ENCODE peak calls at places on chromosomes 2 and 18, in seven cellular contexts. P, S, K, C, M, R and X are unnamed samples.

GRCh38 chr2:171244970-171245782 is 84.5 kb upstream of the TLK1 start:
- DNase-seq in R (no peak), C (no peak), M (no peak), P (no peak), S (no peak), K (peak), X (no peak)

GRCh38 chr2:191885650-191886049 is 38.8 kb upstream of the CAVIN2 start:
- DNase-seq in S (no peak), M (no peak), C (no peak), P (no peak), K (no peak), R (no peak), X (no peak)

GRCh38 chr2:119208791-119209203 is 14.8 kb upstream of the STEAP3 start:
- DNase-seq in S (no peak), M (no peak), C (no peak), K (no peak), R (no peak), P (no peak), X (no peak)

GRCh38 chr2:64311948-64312621 is 141.9 kb upstream of the LGALSL start:
- DNase-seq in C (peak), P (no peak), R (peak), S (peak), K (peak), M (no peak), X (peak)

GRCh38 chr18:2914185-2914584 is 67.4 kb downstream of the EMILIN2 start:
- DNase-seq in C (no peak), R (peak), K (no peak), S (peak), M (no peak), P (no peak), X (no peak)

GRCh38 chr2:217614498-217614897 is 388.3 kb downstream of the TNS1 start:
- DNase-seq in R (no peak), P (no peak), S (no peak), C (no peak), K (no peak), M (no peak), X (no peak)

GRCh38 chr2:216810399-216811160 is 49.3 kb downstream of the TNP1 start:
- DNase-seq in R (peak), K (no peak), M (no peak), P (no peak), C (no peak), S (no peak), X (no peak)

GRCh38 chr18:48166971-48167370 is 236.5 kb upstream of the SMAD2 start:
- DNase-seq in M (no peak), C (no peak), P (no peak), R (no peak), S (no peak), K (no peak), X (no peak)

GRCh38 chr2:233456934-233457333 is 102.6 kb downstream of the DGKD start:
- DNase-seq in R (peak), C (no peak), S (no peak), M (no peak), P (no peak), K (no peak), X (no peak)

GRCh38 chr2:202944816-202945215 is 32.7 kb downstream of the CARF start:
- DNase-seq in S (no peak), C (peak), P (no peak), K (no peak), M (no peak), R (no peak), X (no peak)

GRCh38 chr2:223222397-223222796 is 170.4 kb downstream of the KCNE4 start:
- DNase-seq in K (no peak), C (no peak), S (no peak), R (no peak), P (no peak), M (no peak), X (peak)

GRCh38 chr2:143720093-143720664 is 591.0 kb downstream of the ARHGAP15 start:
- DNase-seq in R (no peak), C (no peak), S (no peak), M (no peak), P (no peak), K (no peak), X (no peak)

GRCh38 chr18:250685-251084 is 17.2 kb downstream of the THOC1 start:
- DNase-seq in S (no peak), K (no peak), R (no peak), C (peak), M (no peak), P (no peak), X (no peak)

GRCh38 chr2:153872311-153873061 is 764 bp downstream of the GALNT13 start:
- DNase-seq in R (no peak), M (peak), P (no peak), C (no peak), S (no peak), K (no peak), X (no peak)

GRCh38 chr2:153875801-153876466 is 4.2 kb downstream of the GALNT13 start:
- DNase-seq in S (no peak), M (no peak), P (no peak), R (no peak), C (no peak), K (no peak), X (no peak)

GRCh38 chr2:153870308-153870707 is 1.4 kb upstream of the GALNT13 start:
- DNase-seq in R (no peak), K (no peak), C (no peak), P (no peak), S (no peak), M (no peak), X (no peak)

GRCh38 chr2:153873062-153874048 is 1.6 kb downstream of the GALNT13 start:
- DNase-seq in K (no peak), P (no peak), R (no peak), C (no peak), M (no peak), S (no peak), X (no peak)

DNA sequence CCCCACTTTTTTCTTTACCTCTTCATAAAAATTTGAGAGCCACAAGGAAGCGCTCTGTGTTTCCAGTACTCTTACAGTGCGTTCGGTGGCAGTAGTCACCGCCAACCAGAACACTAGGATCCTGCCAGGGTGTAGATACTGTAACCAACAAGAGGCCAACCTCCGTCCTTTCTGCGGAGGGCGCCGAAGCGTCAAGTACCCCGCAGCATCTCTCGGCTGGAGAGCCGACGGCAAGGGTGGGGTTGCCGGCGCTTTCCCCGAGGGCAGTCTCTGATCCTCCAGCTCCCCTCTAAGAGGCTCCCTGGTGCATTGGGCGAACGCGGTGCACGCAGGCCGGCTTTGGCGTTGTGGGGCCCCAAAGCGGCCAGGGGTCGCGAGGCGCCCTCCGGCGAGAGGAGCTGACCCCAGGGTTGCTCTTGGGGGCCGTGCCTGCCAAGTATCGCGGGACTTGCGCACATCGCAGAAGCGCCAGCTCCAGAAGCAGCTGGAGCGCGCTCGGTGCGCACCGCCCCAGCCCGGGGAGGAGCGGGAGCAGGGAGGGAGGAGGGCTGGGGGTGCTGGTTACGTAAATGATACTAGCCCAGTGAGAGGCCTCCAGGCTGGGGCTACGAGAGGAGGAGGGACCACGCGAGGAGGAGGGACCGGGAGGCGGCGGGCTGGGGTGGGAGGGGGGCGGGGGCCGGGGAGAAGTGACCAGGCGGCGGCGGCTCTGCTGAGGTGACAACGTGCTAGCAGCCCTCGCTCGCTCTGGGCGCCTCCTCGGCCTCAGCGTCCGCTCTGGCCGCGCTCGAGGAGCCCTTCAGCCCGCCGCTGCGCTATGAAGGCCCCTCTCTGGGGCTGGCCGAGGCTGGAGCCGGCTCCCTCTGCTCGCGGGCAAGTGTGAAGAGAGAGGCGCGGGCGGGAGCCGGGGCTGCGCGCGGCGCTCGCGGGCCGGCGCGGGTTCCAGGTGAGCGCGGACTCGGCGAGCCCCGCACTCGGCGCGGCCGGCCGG is at the start of gene GALNT13:
- DNase-seq in P (no peak), M (peak), C (no peak), S (no peak), K (no peak), R (no peak), X (no peak)
- H3K4me3 ChIP-seq in P (no peak), M (peak), C (no peak), S (peak), K (no peak), R (peak), X (peak)

GRCh38 chr2:196482119-196483065 is 157.1 kb upstream of the CCDC150 start:
- DNase-seq in S (no peak), P (no peak), K (peak), M (no peak), R (no peak), C (no peak), X (peak)
- H3K4me3 ChIP-seq in S (no peak), P (no peak), K (no peak), M (no peak), R (no peak), C (no peak), X (no peak)

GRCh38 chr2:75200140-75200985 is 1.0 kb upstream of the TACR1 start:
- DNase-seq in P (no peak), M (no peak), S (peak), K (no peak), C (no peak), R (peak), X (no peak)
- H3K4me3 ChIP-seq in P (no peak), M (peak), S (peak), K (no peak), C (peak), R (peak), X (peak)

DNA sequence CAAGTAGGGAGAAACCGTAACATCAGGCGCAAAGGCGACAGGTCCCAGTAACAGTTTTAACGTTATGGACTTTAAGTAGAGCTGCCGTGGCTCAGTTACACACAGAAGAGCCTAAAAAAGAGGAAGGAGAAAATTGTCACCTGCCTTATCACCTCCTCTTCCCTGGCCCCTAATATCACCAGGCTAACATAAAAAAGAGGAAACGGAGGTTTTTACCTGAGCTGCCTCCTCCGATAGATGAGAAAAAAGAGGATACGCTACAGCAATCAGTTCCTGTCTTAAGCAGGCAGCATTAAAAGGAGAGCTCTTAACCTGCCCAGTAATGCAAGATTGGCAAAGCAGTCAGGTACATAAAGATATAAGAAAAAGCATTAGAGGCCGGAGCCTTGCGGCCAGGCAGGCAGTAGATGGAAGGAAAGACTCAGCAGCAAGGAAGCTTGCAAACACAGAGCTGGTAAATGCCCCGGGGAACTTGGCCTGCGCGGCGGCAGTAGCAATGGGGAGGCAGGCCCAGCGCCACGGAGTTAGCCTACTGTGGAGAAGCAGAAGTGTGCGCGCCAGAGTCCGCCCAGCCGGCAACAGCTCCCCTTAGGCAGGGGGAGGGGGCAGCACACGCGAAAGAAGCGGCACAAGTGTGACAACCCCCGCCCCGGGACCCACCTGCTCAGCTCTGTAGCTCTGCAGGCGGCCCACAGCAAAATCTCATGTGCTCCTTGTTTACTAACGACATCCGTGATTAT is 116.3 kb upstream of the SCN7A start:
- DNase-seq in C (no peak), P (no peak), K (no peak), S (no peak), M (no peak), R (no peak), X (no peak)
- H3K4me3 ChIP-seq in C (peak), P (no peak), K (no peak), S (peak), M (no peak), R (peak), X (no peak)

GRCh38 chr2:8514748-8515389 is 167.0 kb upstream of the ID2 start:
- DNase-seq in M (peak), S (no peak), R (no peak), P (no peak), K (peak), C (no peak), X (no peak)
- H3K4me3 ChIP-seq in M (peak), S (no peak), R (no peak), P (no peak), K (peak), C (no peak), X (no peak)